ENCODE peak calls at places on chromosomes 2 and 18, in seven cellular contexts. A is IMR-90, Q is HCT116, J is neural progenitor cell, S is A549, Z is BE2C, H is tibial nerve. T is an unnamed sample.

GRCh38 chr2:133452561-133452960 is 115.7 kb downstream of the NCKAP5 start:
- DNase-seq in A (no peak), Q (no peak), S (no peak), H (no peak), J (no peak), Z (no peak), T (no peak)

GRCh38 chr2:43852196-43852730 is 13.5 kb downstream of the ABCG8 start:
- DNase-seq in A (no peak), Z (no peak), H (no peak), S (no peak), Q (no peak), J (no peak), T (no peak)

GRCh38 chr2:38665854-38666577 is at the start of gene GALM:
- DNase-seq in A (peak; percentile 96), J (peak; percentile 93), Z (peak; percentile 71), Q (peak; percentile 92), S (peak; percentile 91), H (peak; percentile 74), T (peak; percentile 93)

GRCh38 chr2:148132400-148132799 is 111.5 kb downstream of the MBD5 start:
- DNase-seq in H (no peak), Q (no peak), S (no peak), A (peak; percentile 78), Z (no peak), J (no peak), T (no peak)

GRCh38 chr18:70188113-70188512 is 17.4 kb downstream of the RTTN start:
- DNase-seq in Z (no peak), S (no peak), J (no peak), Q (no peak), H (no peak), A (peak; percentile 44), T (no peak)

GRCh38 chr2:210503622-210504300 is 27.2 kb upstream of the LANCL1 start:
- DNase-seq in S (no peak), H (no peak), Z (no peak), A (no peak), J (peak; percentile 34), Q (no peak), T (no peak)

GRCh38 chr18:35267809-35268208 is 22.2 kb downstream of the ZSCAN30 start:
- DNase-seq in S (no peak), A (no peak), Z (peak; percentile 7), J (no peak), Q (no peak), H (no peak), T (peak; percentile 74)

GRCh38 chr2:70473101-70473722 is 80.4 kb downstream of the TGFA start:
- DNase-seq in H (no peak), S (no peak), Q (no peak), A (no peak), Z (no peak), J (no peak), T (no peak)

GRCh38 chr2:3536682-3537632 is 17.6 kb upstream of the ADI1 start:
- DNase-seq in A (peak; percentile 56), Z (peak; percentile 65), H (no peak), Q (peak; percentile 26), J (peak; percentile 51), S (peak; percentile 72), T (no peak)

GRCh38 chr2:156191547-156191946 is 141.0 kb downstream of the NR4A2 start:
- DNase-seq in A (no peak), Z (peak; percentile 2), S (no peak), J (no peak), Q (no peak), H (no peak), T (no peak)

GRCh38 chr2:156190532-156190931 is 142.0 kb downstream of the NR4A2 start:
- DNase-seq in S (no peak), J (no peak), A (no peak), Z (no peak), Q (no peak), H (no peak), T (no peak)

GRCh38 chr2:156189143-156189542 is 143.4 kb downstream of the NR4A2 start:
- DNase-seq in J (no peak), H (no peak), S (no peak), A (no peak), Q (no peak), Z (no peak), T (no peak)

GRCh38 chr2:156189584-156189983 is 142.9 kb downstream of the NR4A2 start:
- DNase-seq in A (no peak), Z (no peak), J (no peak), H (no peak), S (no peak), Q (no peak), T (no peak)

GRCh38 chr2:156192468-156192867 is 140.1 kb downstream of the NR4A2 start:
- DNase-seq in S (no peak), A (no peak), H (no peak), Z (no peak), Q (no peak), J (no peak), T (no peak)
- TF ChIP-seq CTCF in S (peak; percentile 20), A (peak; percentile 27), H (no peak), Z (no peak), Q (no peak), J (peak; percentile 30), T (no peak)

GRCh38 chr2:197232010-197232409 is 78.6 kb downstream of the ANKRD44 start:
- DNase-seq in J (no peak), A (no peak), S (no peak), Z (no peak), Q (no peak), H (no peak), T (no peak)

GRCh38 chr2:197234792-197235191 is 75.8 kb downstream of the ANKRD44 start:
- DNase-seq in H (no peak), S (no peak), J (peak; percentile 53), Z (no peak), Q (no peak), A (no peak), T (no peak)

GRCh38 chr2:197236816-197237215 is 73.8 kb downstream of the ANKRD44 start:
- DNase-seq in J (no peak), Q (no peak), A (no peak), S (no peak), H (no peak), Z (no peak), T (no peak)

GRCh38 chr2:197236159-197236558 is 74.4 kb downstream of the ANKRD44 start:
- DNase-seq in Q (no peak), J (no peak), Z (no peak), A (no peak), H (no peak), S (no peak), T (no peak)

GRCh38 chr2:197233473-197233872 is 77.1 kb downstream of the ANKRD44 start:
- DNase-seq in Q (no peak), Z (no peak), H (no peak), S (no peak), A (no peak), J (no peak), T (no peak)
- H3K4me1 ChIP-seq in Q (no peaks in the 10 kb centered on the region), Z (no peaks in the 10 kb centered on the region), H (no peaks in the 10 kb centered on the region), S (no peaks in the 10 kb centered on the region), A (peaks cover 3% of the 10 kb centered on the region), J (peaks cover 10% of the 10 kb centered on the region), T (no peaks in the 10 kb centered on the region)

DNA sequence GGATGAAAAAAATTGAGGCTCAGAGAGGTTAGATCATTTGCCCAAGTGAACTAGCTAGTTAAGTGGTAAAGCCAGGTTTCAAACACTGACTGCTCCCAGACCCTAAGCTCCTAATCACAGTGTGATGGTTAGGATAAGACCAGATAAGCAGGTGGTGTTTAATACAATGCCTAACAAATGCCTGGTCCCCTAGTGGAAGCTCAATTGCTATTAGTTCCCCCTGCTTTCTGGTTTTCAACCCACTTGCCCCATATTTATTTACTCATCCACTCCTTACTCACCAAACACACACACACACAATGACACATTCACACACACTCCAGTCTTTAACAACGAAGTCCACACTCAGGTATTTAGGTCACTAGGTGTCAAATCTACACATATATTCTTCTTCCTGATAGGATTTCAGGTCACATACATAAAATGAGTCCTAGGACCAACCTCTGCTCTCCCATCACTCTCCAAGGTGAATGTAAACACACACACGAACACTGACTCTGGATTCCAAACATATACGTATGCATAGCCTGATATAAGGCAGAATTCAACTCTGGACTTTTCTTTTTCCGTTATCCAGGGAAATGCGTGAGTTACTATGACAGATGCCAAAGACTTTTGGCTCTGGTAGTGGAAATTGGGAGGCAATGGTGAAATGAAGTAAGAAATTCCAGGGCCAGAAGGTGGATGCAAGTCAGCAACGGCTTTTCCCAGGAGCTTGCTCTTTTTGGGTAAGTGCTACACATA is 73.6 kb upstream of the TSPYL6 start:
- DNase-seq in J (no peak), S (no peak), H (no peak), Q (no peak), A (peak; percentile 22), Z (no peak), T (no peak)
- TF ChIP-seq CTCF in J (no peak), S (no peak), H (no peak), Q (no peak), A (no peak), Z (no peak), T (no peak)

GRCh38 chr18:7370375-7370774 is 139.5 kb downstream of the LRRC30 start:
- DNase-seq in Q (no peak), S (no peak), Z (no peak), H (no peak), J (no peak), A (no peak), T (no peak)
- H3K4me1 ChIP-seq in Q (no peaks in the 10 kb centered on the region), S (no peaks in the 10 kb centered on the region), Z (no peaks in the 10 kb centered on the region), H (no peaks in the 10 kb centered on the region), J (peaks cover 5% of the 10 kb centered on the region), A (no peaks in the 10 kb centered on the region), T (no peaks in the 10 kb centered on the region)

GRCh38 chr18:25672490-25672889 is 320.5 kb upstream of the ZNF521 start:
- DNase-seq in Z (peak; percentile 9), A (no peak), J (peak; percentile 24), S (no peak), Q (no peak), H (no peak), T (no peak)
- TF ChIP-seq CTCF in Z (no peak), A (no peak), J (peak; percentile 34), S (no peak), Q (no peak), H (no peak), T (no peak)

DNA sequence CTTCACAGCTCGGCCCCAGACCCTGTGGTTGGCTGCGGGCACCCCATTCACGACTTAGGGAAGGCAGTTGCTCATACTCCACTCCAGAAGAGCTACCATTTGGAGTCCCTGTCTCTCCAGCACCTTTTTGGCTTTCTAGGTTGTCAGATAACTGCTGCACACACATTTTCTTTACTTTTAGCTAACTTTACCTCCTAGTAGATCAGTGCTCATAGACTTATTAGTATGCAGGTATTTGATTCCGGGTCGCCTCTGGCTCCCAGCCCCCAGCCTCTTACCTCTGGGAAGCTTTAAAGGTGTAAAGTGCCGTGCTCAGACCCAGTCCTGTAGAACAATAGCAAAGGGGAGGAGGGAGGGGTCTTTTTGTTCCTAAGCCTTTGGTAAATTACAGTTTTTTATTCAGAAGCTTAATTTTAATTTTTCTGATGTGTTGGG is 102.9 kb downstream of the SPTBN1 start:
- DNase-seq in J (no peak), Q (no peak), A (no peak), H (no peak), S (no peak), Z (no peak), T (no peak)
- H3K4me1 ChIP-seq in J (peaks cover 21% of the 10 kb centered on the region), Q (peaks cover 26% of the 10 kb centered on the region), A (peaks cover 21% of the 10 kb centered on the region), H (no peaks in the 10 kb centered on the region), S (peaks cover 59% of the 10 kb centered on the region), Z (peaks cover 9% of the 10 kb centered on the region), T (peaks cover 30% of the 10 kb centered on the region)

DNA sequence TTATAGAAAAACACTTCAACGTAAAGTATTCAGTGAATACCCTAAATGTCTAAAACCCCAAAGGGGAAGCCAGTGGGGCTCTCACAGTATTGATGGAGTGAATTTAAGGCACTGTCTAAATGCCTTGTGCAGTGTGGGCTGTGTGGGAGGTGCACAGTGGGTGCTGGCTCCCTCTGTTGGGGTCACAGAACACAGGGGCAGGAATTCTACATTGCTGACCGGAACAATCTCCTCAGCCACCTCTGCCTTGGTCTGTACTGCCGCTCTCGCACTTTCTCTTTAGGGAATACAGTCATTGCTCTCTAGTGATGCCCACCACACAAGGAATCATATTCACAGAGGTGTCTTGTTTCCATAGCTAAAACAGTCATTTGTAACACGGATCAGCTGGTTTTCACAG is 45.4 kb downstream of the SPRED2 start:
- DNase-seq in A (no peak), S (no peak), J (no peak), Q (no peak), Z (no peak), H (no peak), T (peak; percentile 7)
- TF ChIP-seq CTCF in A (no peak), S (no peak), J (peak; percentile 14), Q (no peak), Z (peak; percentile 18), H (no peak), T (no peak)